ENCODE peak calls at places on chromosomes 6 and 20, in six cellular contexts. C is A549, S is kidney epithelial cell, F is A673, B is choroid plexus epithelial cell, N is heart right ventricle. Z is an unnamed sample.

GRCh38 chr6:148407372-148407771 is 64.7 kb downstream of the SASH1 start:
- DNase-seq in N (no peak), S (no peak), F (no peak), B (peak), C (no peak), Z (no peak)

GRCh38 chr6:166221040-166221439 is 53.4 kb upstream of the TBXT start:
- DNase-seq in F (no peak), N (no peak), C (no peak), B (no peak), S (no peak), Z (no peak)

GRCh38 chr6:38750968-38751615 is 36.0 kb downstream of the DNAH8 start:
- DNase-seq in B (no peak), S (no peak), C (no peak), F (no peak), N (no peak), Z (no peak)

GRCh38 chr6:129844118-129844891 is 16.8 kb downstream of the TMEM244 start:
- DNase-seq in F (peak), S (peak), C (no peak), B (peak), N (no peak), Z (no peak)

GRCh38 chr6:108561742-108562502 is 1.2 kb downstream of the FOXO3 start:
- DNase-seq in C (no peak), F (peak), S (no peak), B (no peak), N (peak), Z (peak)

GRCh38 chr20:24842591-24843442 is 106.3 kb upstream of the CST7 start:
- DNase-seq in F (peak), N (no peak), B (no peak), C (no peak), S (no peak), Z (no peak)

GRCh38 chr6:146791930-146792329 is 193.2 kb downstream of the ADGB start:
- DNase-seq in B (no peak), F (no peak), C (no peak), N (no peak), S (no peak), Z (no peak)

GRCh38 chr6:105676837-105677236 is 274.0 kb upstream of the PREP start:
- DNase-seq in S (no peak), N (no peak), B (no peak), C (no peak), F (no peak), Z (no peak)

GRCh38 chr20:8212286-8212685 is 80.2 kb downstream of the PLCB1 start:
- DNase-seq in B (no peak), F (no peak), N (no peak), S (no peak), C (no peak), Z (no peak)

GRCh38 chr6:135182993-135183531 is 2.0 kb downstream of the MYB start:
- DNase-seq in C (no peak), N (no peak), S (no peak), B (no peak), F (no peak), Z (peak)

GRCh38 chr6:26183581-26184408 is 96.6 kb downstream of the HFE start:
- DNase-seq in B (peak), N (peak), C (no peak), S (no peak), F (peak), Z (peak)

GRCh38 chr20:49529470-49529869 is 38.5 kb downstream of the PTGIS start:
- DNase-seq in N (no peak), B (no peak), F (no peak), S (no peak), C (no peak), Z (no peak)

GRCh38 chr20:58306421-58307261 is 2.9 kb upstream of the RAB22A start:
- DNase-seq in B (peak), F (no peak), C (peak), S (peak), N (peak), Z (peak)

GRCh38 chr20:33669224-33669623 is 2.5 kb downstream of the ACTL10 start:
- DNase-seq in C (no peak), B (no peak), F (no peak), S (no peak), N (no peak), Z (no peak)

GRCh38 chr20:1707588-1708449 is 50.2 kb upstream of the SIRPG start:
- DNase-seq in B (no peak), F (no peak), N (no peak), S (no peak), C (no peak), Z (no peak)

GRCh38 chr6:39424831-39425230 is 102.3 kb upstream of the KCNK16 start:
- DNase-seq in S (no peak), F (no peak), N (no peak), B (no peak), C (no peak), Z (no peak)

GRCh38 chr6:168045706-168046620 is 33.0 kb downstream of the FRMD1 start:
- DNase-seq in N (no peak), C (no peak), F (no peak), B (no peak), S (no peak), Z (no peak)

GRCh38 chr6:24918641-24919403 is 16.9 kb downstream of the RIPOR2 start:
- DNase-seq in C (no peak), B (peak), S (no peak), N (peak), F (peak), Z (no peak)

GRCh38 chr6:129134535-129134934 is 251.6 kb downstream of the LAMA2 start:
- DNase-seq in N (no peak), F (no peak), S (no peak), B (peak), C (no peak), Z (no peak)

GRCh38 chr6:36114798-36115408 is 15.4 kb upstream of the MAPK13 start:
- DNase-seq in S (no peak), N (no peak), C (no peak), B (no peak), F (no peak), Z (no peak)

GRCh38 chr20:46255440-46256104 is 52.7 kb downstream of the CDH22 start:
- DNase-seq in C (no peak), B (peak), S (peak), F (peak), N (peak), Z (peak)

GRCh38 chr6:110760589-110760988 is 54.7 kb downstream of the CDK19 start:
- DNase-seq in F (no peak), S (no peak), C (no peak), N (no peak), B (no peak), Z (no peak)

GRCh38 chr6:34148864-34149810 is 3.2 kb upstream of the GRM4 start:
- DNase-seq in C (no peak), F (no peak), B (no peak), N (no peak), S (no peak), Z (no peak)

GRCh38 chr20:137668-138131 is 4.7 kb upstream of the DEFB126 start:
- DNase-seq in S (no peak), F (peak), C (peak), N (no peak), B (peak), Z (no peak)

GRCh38 chr6:110511401-110511800 is 35.0 kb upstream of the SLC22A16 start:
- DNase-seq in N (no peak), F (no peak), C (no peak), B (no peak), S (no peak), Z (no peak)

GRCh38 chr6:161368514-161368913 is 94.7 kb upstream of the AGPAT4 start:
- DNase-seq in B (no peak), C (no peak), N (no peak), S (no peak), F (no peak), Z (no peak)

GRCh38 chr20:45100563-45101245 is at the start of gene KCNS1:
- DNase-seq in F (no peak), C (no peak), B (peak), S (no peak), N (no peak), Z (peak)

GRCh38 chr6:80003841-80004198 is 629 bp upstream of the TTK start:
- DNase-seq in C (no peak), B (no peak), N (no peak), S (no peak), F (no peak), Z (peak)

GRCh38 chr6:14732226-14732844 is 513.5 kb upstream of the JARID2 start:
- DNase-seq in B (no peak), S (no peak), F (no peak), N (no peak), C (no peak), Z (no peak)

GRCh38 chr6:75590370-75590769 is 11.3 kb upstream of the SENP6 start:
- DNase-seq in N (no peak), F (no peak), C (no peak), S (no peak), B (no peak), Z (no peak)

GRCh38 chr6:41728073-41728936 is 7.1 kb downstream of the TFEB start:
- DNase-seq in C (no peak), F (no peak), B (no peak), N (no peak), S (no peak), Z (no peak)

GRCh38 chr6:41805830-41806774 is 18.6 kb downstream of the TOMM6 start:
- DNase-seq in S (no peak), B (no peak), C (no peak), F (no peak), N (no peak), Z (no peak)

GRCh38 chr20:32474967-32475819 is 109.9 kb downstream of the NOL4L start:
- DNase-seq in C (peak), N (peak), S (peak), F (no peak), B (peak), Z (peak)

GRCh38 chr6:147159536-147160374 is 44.5 kb upstream of the STXBP5 start:
- DNase-seq in B (no peak), N (no peak), C (no peak), S (no peak), F (no peak), Z (no peak)

GRCh38 chr6:26172496-26172958 is 85.3 kb downstream of the HFE start:
- DNase-seq in B (peak), N (no peak), C (no peak), S (no peak), F (peak), Z (no peak)

GRCh38 chr6:117414770-117415169 is 11.0 kb downstream of the ROS1 start:
- DNase-seq in C (no peak), F (no peak), B (peak), N (no peak), S (no peak), Z (no peak)

GRCh38 chr6:101605874-101606273 is 212.4 kb downstream of the GRIK2 start:
- DNase-seq in S (peak), F (no peak), B (no peak), N (no peak), C (no peak), Z (no peak)

GRCh38 chr6:101608724-101609123 is 215.2 kb downstream of the GRIK2 start:
- DNase-seq in B (no peak), S (no peak), F (no peak), C (no peak), N (no peak), Z (no peak)

GRCh38 chr6:101605426-101605825 is 211.9 kb downstream of the GRIK2 start:
- DNase-seq in C (no peak), N (no peak), F (no peak), B (no peak), S (no peak), Z (no peak)

DNA sequence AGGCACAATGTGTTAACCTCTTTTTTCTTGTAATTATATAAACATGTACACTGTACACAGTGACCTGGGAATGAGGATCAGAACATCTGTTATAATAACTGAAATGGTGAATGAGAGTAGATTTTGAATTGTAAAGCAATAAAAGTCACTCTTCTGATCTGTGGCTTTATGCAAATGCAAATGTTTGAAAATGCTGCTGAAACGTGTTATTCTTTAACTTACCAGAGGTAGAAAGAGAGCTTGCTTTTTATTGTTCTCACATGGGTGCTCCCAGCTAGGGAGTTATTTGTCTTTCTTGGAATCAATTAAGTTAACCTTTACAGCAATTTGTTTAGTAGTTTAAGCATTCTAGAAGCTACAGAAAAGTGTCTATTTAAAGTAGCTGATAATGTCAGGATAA is 213.8 kb downstream of the GRIK2 start:
- DNase-seq in F (no peak), N (no peak), S (peak), B (no peak), C (no peak), Z (no peak)
- H3K4me3 ChIP-seq in F (no peak), N (no peak), S (no peak), B (no peak), C (no peak), Z (no peak)

DNA sequence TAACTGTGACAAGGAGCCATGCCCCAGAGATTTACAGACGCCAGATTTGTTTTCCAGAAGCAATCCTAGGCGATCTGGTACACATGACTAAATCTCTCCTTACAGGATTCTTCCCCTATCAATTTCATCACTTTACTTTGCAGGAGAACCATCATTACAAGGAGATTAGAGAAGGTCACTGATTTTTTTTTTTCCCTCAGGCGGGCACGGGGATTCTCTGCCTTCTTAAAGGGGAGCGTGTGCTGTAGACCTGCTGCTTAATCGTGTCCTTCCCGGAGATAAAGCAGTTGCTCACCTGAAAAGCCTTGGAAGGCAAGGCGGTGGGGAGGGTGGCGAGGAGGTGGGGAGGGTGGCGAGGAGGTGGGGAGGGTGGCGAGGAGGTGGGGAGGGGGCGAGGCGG is 14.4 kb upstream of the MRAP2 start:
- DNase-seq in F (no peak), C (no peak), S (no peak), B (no peak), N (no peak), Z (no peak)
- H3K4me3 ChIP-seq in F (no peak), C (no peak), S (no peak), B (no peak), N (no peak), Z (no peak)

GRCh38 chr6:158941246-158941645 is 58.8 kb downstream of the RSPH3 start:
- DNase-seq in S (no peak), N (no peak), C (no peak), B (no peak), F (no peak), Z (no peak)

GRCh38 chr6:158938220-158938619 is 61.8 kb downstream of the RSPH3 start:
- DNase-seq in F (no peak), C (no peak), B (no peak), N (no peak), S (no peak), Z (no peak)

GRCh38 chr6:158938811-158939254 is 61.2 kb downstream of the RSPH3 start:
- DNase-seq in S (no peak), B (no peak), F (peak), C (peak), N (no peak), Z (no peak)

GRCh38 chr6:158942349-158942748 is 57.7 kb downstream of the RSPH3 start:
- DNase-seq in S (no peak), F (no peak), C (no peak), B (no peak), N (no peak), Z (no peak)

GRCh38 chr6:158939255-158940170 is 60.5 kb downstream of the RSPH3 start:
- DNase-seq in C (no peak), N (no peak), S (no peak), F (no peak), B (no peak), Z (no peak)
- H3K4me3 ChIP-seq in C (peak), N (peak), S (peak), F (no peak), B (peak), Z (peak)

GRCh38 chr20:23085415-23086055 is 589 bp downstream of the CD93 start:
- DNase-seq in F (no peak), N (no peak), B (no peak), S (no peak), C (no peak), Z (no peak)

GRCh38 chr20:23088891-23089290 is 2.8 kb upstream of the CD93 start:
- DNase-seq in C (no peak), S (no peak), B (no peak), F (no peak), N (no peak), Z (no peak)

GRCh38 chr20:23087587-23088275 is 1.6 kb upstream of the CD93 start:
- DNase-seq in B (no peak), S (no peak), N (no peak), F (no peak), C (no peak), Z (no peak)

GRCh38 chr20:23086056-23086551 is at the start of gene CD93:
- DNase-seq in N (peak), B (peak), F (peak), C (no peak), S (no peak), Z (no peak)

DNA sequence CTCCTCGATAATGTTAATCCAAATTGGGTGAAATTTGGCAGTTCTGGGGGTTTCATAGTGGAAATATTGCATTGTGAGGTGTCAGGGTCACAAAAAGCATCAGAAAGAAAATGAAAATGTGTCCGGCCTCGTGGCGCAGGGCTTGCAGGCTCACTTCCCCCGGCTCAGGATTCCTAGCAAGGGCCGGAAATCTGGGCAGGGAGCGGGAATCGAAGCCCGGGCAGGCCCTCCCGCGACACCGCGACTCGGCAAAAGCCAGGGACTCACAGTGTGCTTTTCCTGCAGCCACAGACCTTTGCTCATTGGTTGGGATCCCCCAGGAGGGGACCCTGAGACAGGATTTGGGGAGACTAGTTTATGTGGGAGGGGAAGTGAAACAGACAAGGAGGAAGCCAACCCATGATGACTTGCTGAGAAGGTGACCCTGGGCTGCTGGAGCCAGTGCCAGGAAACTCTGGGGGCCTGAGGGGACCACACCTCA is 847 bp upstream of the CD93 start:
- DNase-seq in F (no peak), N (peak), B (no peak), S (no peak), C (no peak), Z (peak)
- H3K4me3 ChIP-seq in F (no peak), N (peak), B (no peak), S (no peak), C (no peak), Z (no peak)

GRCh38 chr6:158849899-158850806 is 31.0 kb upstream of the EZR start:
- DNase-seq in B (peak), N (no peak), C (peak), S (peak), F (peak), Z (no peak)
- H3K4me3 ChIP-seq in B (no peak), N (no peak), C (peak), S (no peak), F (no peak), Z (no peak)

GRCh38 chr6:44386929-44387345 is 569 bp upstream of the CDC5L start:
- DNase-seq in N (no peak), B (peak), S (peak), F (no peak), C (peak), Z (no peak)
- H3K4me3 ChIP-seq in N (peak), B (peak), S (peak), F (peak), C (peak), Z (peak)

DNA sequence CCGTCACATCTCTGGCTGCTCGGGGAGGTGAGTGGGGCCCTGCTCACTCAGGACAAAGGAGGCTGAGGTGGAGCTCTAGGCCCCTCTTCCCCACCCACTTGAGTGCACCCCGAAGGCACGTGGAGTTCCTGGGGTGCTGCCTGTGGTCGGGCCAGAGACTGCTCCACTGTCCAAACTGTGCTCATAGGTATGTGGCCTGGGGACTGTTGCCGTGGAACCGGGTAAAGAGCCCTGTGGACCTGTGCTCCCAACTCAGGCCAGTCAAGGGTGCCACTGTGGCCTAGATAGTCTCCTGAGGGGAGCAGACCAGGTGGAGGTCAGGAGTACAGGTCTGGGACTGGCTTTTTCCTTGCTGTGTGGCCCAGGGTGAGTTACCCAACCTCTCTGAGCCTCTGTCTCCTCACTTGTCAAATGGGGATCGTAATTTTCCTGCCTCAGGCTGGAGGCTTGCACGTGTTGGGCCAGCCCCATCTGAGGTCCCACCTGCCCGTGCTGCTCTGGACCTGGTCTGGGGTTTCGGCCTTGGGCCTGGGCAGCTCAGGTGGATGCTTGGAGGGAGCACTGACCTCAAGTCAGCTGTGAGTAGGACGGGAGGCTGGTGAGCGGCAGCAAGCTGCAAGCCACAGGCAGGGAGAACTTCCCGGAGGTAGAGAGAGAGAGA is 12.4 kb upstream of the NPBWR2 start:
- DNase-seq in F (no peak), S (no peak), C (no peak), B (no peak), N (no peak), Z (peak)
- H3K4me3 ChIP-seq in F (no peak), S (peak), C (no peak), B (no peak), N (peak), Z (no peak)

Z was measured in left lung.